ENCODE peak calls at places on chromosome 6, in five cellular contexts. O is IMR-90, C is neural progenitor cell, J is hepatocyte, T is HepG2. X is an unnamed sample. For H4K20me1, the result is how much of the 10 kb centered on the place peaks cover.

GRCh38 chr6:108321253-108321740 is 26.4 kb downstream of the AFG1L start:
- DNase-seq in O (no peak), T (no peak), J (no peak), C (no peak), X (no peak)

GRCh38 chr6:5205877-5206840 is 54.6 kb downstream of the LYRM4 start:
- DNase-seq in C (no peak), T (peak), J (peak), O (peak), X (no peak)

GRCh38 chr6:100701728-100702127 is 179.4 kb downstream of the ASCC3 start:
- DNase-seq in T (no peak), J (no peak), O (no peak), C (no peak), X (no peak)

GRCh38 chr6:36504982-36505381 is 42.3 kb downstream of the STK38 start:
- DNase-seq in T (no peak), O (peak), J (no peak), C (no peak), X (no peak)

GRCh38 chr6:146602526-146602925 is 3.8 kb downstream of the ADGB start:
- DNase-seq in J (no peak), O (no peak), C (no peak), T (no peak), X (no peak)

GRCh38 chr6:26311012-26311384 is 54.0 kb upstream of the BTN3A2 start:
- DNase-seq in J (no peak), O (peak), T (peak), C (peak), X (peak)

GRCh38 chr6:35727206-35727934 is 9.5 kb upstream of the ARMC12 start:
- DNase-seq in O (peak), J (peak), C (peak), T (peak), X (peak)

GRCh38 chr6:44454198-44454597 is 66.7 kb downstream of the CDC5L start:
- DNase-seq in J (no peak), C (no peak), T (no peak), O (peak), X (no peak)

GRCh38 chr6:53869964-53870363 is 75.2 kb downstream of the LRRC1 start:
- DNase-seq in C (no peak), T (no peak), J (peak), O (no peak), X (no peak)

GRCh38 chr6:98931710-98932109 is 16.0 kb downstream of the FBXL4 start:
- DNase-seq in O (no peak), T (no peak), J (no peak), C (peak), X (no peak)

GRCh38 chr6:34145161-34146020 is 496 bp downstream of the GRM4 start:
- DNase-seq in T (no peak), C (peak), O (peak), J (peak), X (peak)

GRCh38 chr6:20377623-20378265 is 23.9 kb upstream of the E2F3 start:
- DNase-seq in J (no peak), O (peak), T (no peak), C (no peak), X (peak)

GRCh38 chr6:109872549-109872948 is 105.6 kb upstream of the GPR6 start:
- DNase-seq in T (no peak), C (no peak), J (no peak), O (no peak), X (no peak)

GRCh38 chr6:23826587-23826986 is 299.4 kb upstream of the NRSN1 start:
- DNase-seq in T (no peak), J (no peak), C (no peak), O (no peak), X (no peak)
- H4K20me1 ChIP-seq in T (under half), J (under half), C (under half), O (under half), X (under half)

GRCh38 chr6:157381631-157382621 is 936 bp downstream of the ZDHHC14 start:
- DNase-seq in C (peak), O (peak), J (peak), T (peak), X (peak)
- TF ChIP-seq CTCF in C (peak), O (peak), J (no peak), T (peak), X (peak)

DNA sequence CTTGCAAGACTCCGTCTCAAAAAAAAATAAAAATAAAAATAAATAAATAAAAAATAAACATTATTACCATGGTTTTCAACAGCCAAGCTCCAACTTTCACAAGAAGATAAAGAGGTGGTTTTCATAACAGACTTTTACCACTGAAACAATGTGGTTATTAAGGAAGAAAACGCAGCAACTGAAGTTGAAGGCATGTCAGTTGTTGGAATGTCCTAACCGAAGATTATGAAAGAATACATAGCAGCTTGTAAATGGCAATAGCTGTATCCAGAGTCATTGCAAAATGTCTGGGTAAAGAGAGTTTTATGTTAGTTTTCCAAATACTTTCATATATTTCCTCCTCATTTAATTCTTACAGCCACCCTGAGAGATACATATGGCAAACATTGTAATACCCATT is 161.6 kb upstream of the MARCKS start:
- DNase-seq in J (no peak), O (peak), C (no peak), T (peak), X (no peak)
- H4K20me1 ChIP-seq in J (under half), O (under half), C (under half), T (under half), X (under half)

GRCh38 chr6:6660339-6661045 is 72.0 kb downstream of the LY86 start:
- DNase-seq in C (no peak), T (no peak), J (no peak), O (no peak), X (no peak)

GRCh38 chr6:6659600-6660327 is 71.2 kb downstream of the LY86 start:
- DNase-seq in J (no peak), C (no peak), O (no peak), T (no peak), X (peak)

GRCh38 chr6:6657820-6658217 is 69.3 kb downstream of the LY86 start:
- DNase-seq in T (no peak), C (no peak), J (no peak), O (no peak), X (no peak)

GRCh38 chr6:6661684-6662083 is 73.2 kb downstream of the LY86 start:
- DNase-seq in C (no peak), O (peak), T (peak), J (peak), X (no peak)

DNA sequence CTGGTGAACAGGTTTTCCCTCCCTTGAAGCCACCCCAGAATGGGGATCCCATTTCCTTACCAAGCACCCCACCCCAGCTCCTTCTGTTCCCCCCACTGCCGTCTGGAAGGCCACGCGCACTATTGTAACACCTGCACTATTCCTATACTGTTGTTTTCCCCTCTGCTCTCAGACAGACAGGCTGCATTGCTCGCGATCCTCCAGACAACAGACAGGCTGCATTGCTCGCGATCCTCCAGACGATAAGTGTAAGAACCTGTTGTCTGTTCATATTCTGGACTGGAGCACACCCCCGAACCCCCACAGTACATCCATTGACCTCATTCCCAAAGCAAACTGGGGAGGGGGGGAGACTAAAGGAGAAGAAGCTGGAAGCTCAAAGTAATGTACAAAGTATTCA is 72.7 kb downstream of the LY86 start:
- DNase-seq in O (no peak), T (no peak), C (no peak), J (no peak), X (no peak)
- TF ChIP-seq CTCF in O (no peak), T (no peak), C (no peak), J (no peak), X (no peak)